ENCODE peak calls at places on chromosomes 11 and 22, in five cellular contexts. N is heart left ventricle, U is transverse colon, Q is stomach, F is sigmoid colon. L is an unnamed sample. For H3K36me3, the result is how much of the 10 kb centered on the place peaks cover.

GRCh38 chr11:70610561-70610960 is 212.2 kb downstream of the CTTN start:
- DNase-seq in U (no peak), Q (no peak), N (no peak), F (no peak), L (no peak)

GRCh38 chr22:43293661-43294392 is 49.3 kb downstream of the SCUBE1 start:
- DNase-seq in U (peak), F (peak), Q (peak), N (no peak), L (no peak)

GRCh38 chr11:47270331-47271271 is 668 bp downstream of the MADD start:
- DNase-seq in Q (no peak), N (no peak), U (peak), F (peak), L (peak)

GRCh38 chr22:20530368-20531153 is 23.2 kb downstream of the MED15 start:
- DNase-seq in Q (no peak), U (peak), F (no peak), N (no peak), L (no peak)

GRCh38 chr22:37197451-37198289 is 9.6 kb upstream of the C1QTNF6 start:
- DNase-seq in Q (peak), N (no peak), F (peak), U (peak), L (peak)

GRCh38 chr11:72553748-72554147 is 119.4 kb upstream of the CLPB start:
- DNase-seq in Q (no peak), F (no peak), N (no peak), U (no peak), L (no peak)

GRCh38 chr11:120893431-120894206 is 130.3 kb upstream of the TBCEL start:
- DNase-seq in Q (no peak), U (no peak), N (no peak), F (no peak), L (no peak)

GRCh38 chr11:33507967-33508366 is 192.7 kb downstream of the C11orf91 start:
- DNase-seq in U (no peak), N (no peak), Q (no peak), F (no peak), L (no peak)

GRCh38 chr11:31000412-31000811 is 369.1 kb downstream of the DCDC1 start:
- DNase-seq in N (no peak), Q (no peak), U (no peak), F (no peak), L (no peak)

GRCh38 chr11:61004037-61004641 is 32.7 kb downstream of the CD6 start:
- DNase-seq in U (no peak), N (no peak), Q (no peak), F (no peak), L (peak)

GRCh38 chr11:44387825-44388224 is 77.9 kb upstream of the ALX4 start:
- DNase-seq in Q (no peak), N (no peak), F (no peak), U (no peak), L (no peak)

GRCh38 chr22:43739851-43740250 is 72.3 kb downstream of the EFCAB6 start:
- DNase-seq in U (no peak), F (no peak), Q (no peak), N (no peak), L (no peak)

GRCh38 chr11:250740-251299 is 14.0 kb downstream of the PSMD13 start:
- DNase-seq in F (peak), Q (peak), N (peak), U (peak), L (peak)

GRCh38 chr11:111737180-111737876 is 28.9 kb downstream of the PPP2R1B start:
- DNase-seq in N (no peak), Q (no peak), U (no peak), F (peak), L (peak)

GRCh38 chr11:9972917-9973504 is 309.1 kb downstream of the SWAP70 start:
- DNase-seq in Q (no peak), N (no peak), F (no peak), U (no peak), L (no peak)

GRCh38 chr11:43904737-43905515 is 24.3 kb downstream of the ALKBH3 start:
- DNase-seq in N (no peak), U (no peak), Q (no peak), F (no peak), L (no peak)

GRCh38 chr11:6404341-6405038 is 14.2 kb downstream of the SMPD1 start:
- DNase-seq in F (no peak), U (no peak), Q (no peak), N (no peak), L (no peak)

GRCh38 chr11:36532908-36533601 is 23.0 kb upstream of the TRAF6 start:
- DNase-seq in N (no peak), U (no peak), Q (no peak), F (no peak), L (no peak)

GRCh38 chr11:122524532-122524882 is 131.0 kb upstream of the UBASH3B start:
- DNase-seq in N (no peak), Q (no peak), F (no peak), U (no peak), L (no peak)

GRCh38 chr11:96213500-96213899 is 129.5 kb downstream of the MAML2 start:
- DNase-seq in U (no peak), F (no peak), Q (no peak), N (no peak), L (no peak)

GRCh38 chr22:46104881-46105493 is 45.3 kb upstream of the PPARA start:
- DNase-seq in N (no peak), F (no peak), Q (no peak), U (no peak), L (no peak)
- TF ChIP-seq CTCF in N (no peak), F (no peak), Q (no peak), U (no peak), L (no peak)

DNA sequence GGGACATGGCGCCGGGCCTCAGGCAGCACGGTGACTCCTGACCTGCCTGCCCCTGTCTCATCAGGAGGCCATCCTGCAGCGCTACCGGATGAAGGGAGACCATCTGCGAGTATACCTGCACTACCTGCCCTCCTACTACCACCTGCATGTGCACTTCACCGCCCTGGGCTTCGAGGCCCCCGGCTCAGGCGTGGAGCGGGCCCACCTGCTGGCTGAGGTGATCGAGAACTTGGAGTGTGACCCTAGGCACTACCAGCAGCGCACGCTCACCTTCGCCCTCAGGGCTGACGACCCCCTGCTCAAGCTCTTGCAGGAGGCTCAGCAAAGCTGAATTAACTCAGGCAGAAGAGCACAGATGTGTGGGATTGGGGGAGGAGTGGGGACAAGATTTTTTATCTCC is 10.2 kb upstream of the ST3GAL4 start:
- DNase-seq in N (no peak), U (no peak), Q (no peak), F (no peak), L (peak)
- H3K36me3 ChIP-seq in N (under half), U (under half), Q (half or more), F (under half), L (half or more)

GRCh38 chr22:31630331-31631329 is 31.4 kb downstream of the PISD start:
- DNase-seq in N (peak), U (peak), Q (peak), F (peak), L (peak)
- TF ChIP-seq POLR2A in N (no peak), U (peak), Q (no peak), F (no peak), L (no peak)

GRCh38 chr11:27524155-27524554 is 17.6 kb upstream of the LIN7C start:
- DNase-seq in F (no peak), U (no peak), N (no peak), Q (no peak), L (no peak)
- TF ChIP-seq CTCF in F (no peak), U (no peak), N (no peak), Q (no peak), L (no peak)

GRCh38 chr22:38740116-38740723 is 15.6 kb downstream of the SUN2 start:
- DNase-seq in N (no peak), Q (no peak), F (no peak), U (no peak), L (no peak)

GRCh38 chr22:38741166-38741565 is 14.6 kb downstream of the SUN2 start:
- DNase-seq in N (no peak), Q (no peak), F (no peak), U (no peak), L (no peak)

GRCh38 chr22:38741576-38741975 is 14.2 kb downstream of the SUN2 start:
- DNase-seq in Q (no peak), N (no peak), U (no peak), F (no peak), L (no peak)

GRCh38 chr22:38740754-38741153 is 15.0 kb downstream of the SUN2 start:
- DNase-seq in F (no peak), Q (no peak), N (no peak), U (no peak), L (no peak)

GRCh38 chr22:38742176-38742942 is 13.4 kb downstream of the SUN2 start:
- DNase-seq in Q (no peak), U (no peak), F (no peak), N (no peak), L (no peak)
- H3K36me3 ChIP-seq in Q (half or more), U (under half), F (half or more), N (half or more), L (under half)